ENCODE peak calls at places on chromosome 5, in six cellular contexts. Q is type B pancreatic cell, H is uterus, F is fibroblast of pulmonary artery, X is AG04450, I is kidney. E is an unnamed sample.

GRCh38 chr5:71872465-71872864 is 153.4 kb downstream of the CARTPT start:
- DNase-seq in Q (no peak), H (no peak), I (no peak), F (no peak), X (no peak), E (no peak)

GRCh38 chr5:82272957-82273356 is 5.2 kb downstream of the RPS23 start:
- DNase-seq in X (no peak), Q (no peak), I (peak), H (no peak), F (no peak), E (no peak)

GRCh38 chr5:40429258-40430111 is 250.2 kb upstream of the PTGER4 start:
- DNase-seq in Q (no peak), I (peak), F (peak), H (no peak), X (no peak), E (no peak)

GRCh38 chr5:67528953-67529352 is 332.4 kb upstream of the CD180 start:
- DNase-seq in H (no peak), I (no peak), Q (no peak), X (no peak), F (no peak), E (no peak)

GRCh38 chr5:37839441-37840035 is 303 bp downstream of the GDNF start:
- DNase-seq in X (no peak), H (peak), Q (peak), I (peak), F (peak), E (no peak)

GRCh38 chr5:179668404-179668803 is 12.4 kb downstream of the CBY3 start:
- DNase-seq in F (peak), I (no peak), H (no peak), X (no peak), Q (no peak), E (no peak)

GRCh38 chr5:68648944-68649874 is 433.7 kb downstream of the PIK3R1 start:
- DNase-seq in H (peak), X (no peak), I (no peak), F (no peak), Q (no peak), E (no peak)

GRCh38 chr5:100901851-100902341 is 1.2 kb downstream of the ST8SIA4 start:
- DNase-seq in X (no peak), I (no peak), F (peak), Q (no peak), H (peak), E (no peak)

GRCh38 chr5:78447775-78448424 is 87.5 kb downstream of the SCAMP1 start:
- DNase-seq in X (no peak), I (no peak), F (no peak), H (no peak), Q (no peak), E (no peak)

GRCh38 chr5:157912621-157913325 is 53.8 kb upstream of the CLINT1 start:
- DNase-seq in Q (peak), H (no peak), I (peak), X (no peak), F (no peak), E (no peak)

GRCh38 chr5:55582256-55582655 is 47.5 kb upstream of the PLPP1 start:
- DNase-seq in X (no peak), I (no peak), Q (no peak), F (no peak), H (no peak), E (no peak)

GRCh38 chr5:135880278-135880677 is 15.4 kb downstream of the IL9 start:
- DNase-seq in X (no peak), F (no peak), Q (no peak), I (no peak), H (no peak), E (no peak)
- TF ChIP-seq CTCF in X (peak), F (peak), Q (peak), I (no peak), H (no peak), E (no peak)

DNA sequence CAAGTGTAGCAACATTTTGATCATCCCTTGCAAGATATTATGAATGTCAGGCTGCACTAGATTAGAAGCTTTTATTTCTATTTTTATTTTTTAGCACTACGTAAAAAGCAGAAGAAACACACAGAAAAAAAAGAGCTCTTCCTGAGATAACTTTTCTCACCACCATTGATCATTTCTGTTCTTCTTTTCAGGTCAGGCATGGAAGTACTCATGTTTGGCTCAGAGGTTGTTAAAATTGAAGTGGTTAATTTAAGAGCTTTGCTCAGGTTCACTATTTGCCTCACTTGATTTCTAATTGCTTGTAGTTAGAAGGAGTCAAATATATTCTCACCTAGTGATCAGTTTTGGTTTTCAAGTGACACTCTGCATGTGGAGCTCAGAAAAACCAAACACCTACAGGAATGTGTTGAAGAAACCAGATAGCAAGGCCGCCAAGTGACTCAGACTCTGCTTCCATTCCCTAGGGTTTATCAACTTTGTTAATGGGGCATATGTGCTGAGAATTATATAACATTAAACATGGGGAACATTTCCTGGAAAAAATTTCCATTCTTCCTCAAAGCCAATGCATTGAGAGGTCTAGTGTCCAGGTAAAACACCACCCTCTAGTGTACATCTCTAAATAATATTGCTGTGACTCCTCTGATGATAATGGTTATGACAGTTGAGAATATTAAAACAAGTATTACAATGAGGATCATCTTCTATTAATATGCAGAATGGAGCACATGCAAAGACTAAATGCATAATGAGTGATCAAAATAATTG is 679.7 kb downstream of the CETN3 start:
- DNase-seq in I (no peak), H (no peak), F (no peak), X (no peak), Q (no peak), E (no peak)
- TF ChIP-seq CTCF in I (no peak), H (no peak), F (no peak), X (peak), Q (peak), E (peak)

DNA sequence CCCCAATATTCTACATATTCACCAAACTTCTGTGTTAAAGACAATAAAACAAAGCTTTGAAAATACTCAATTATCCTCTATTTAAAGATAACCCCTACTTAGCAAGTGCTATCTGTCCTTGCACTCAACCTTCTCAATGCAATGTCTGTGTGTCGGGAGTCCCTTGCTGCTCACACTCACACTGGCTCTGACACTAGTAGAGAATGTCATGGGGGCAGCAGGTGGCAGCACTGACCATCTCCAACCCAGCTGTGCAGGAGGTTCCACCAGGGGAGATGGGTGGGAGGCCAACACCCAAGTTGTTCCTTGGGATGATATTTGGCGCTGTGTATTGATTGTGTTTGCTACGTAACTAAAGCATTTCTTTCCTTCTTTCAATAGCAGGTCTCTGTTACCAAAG is 59.4 kb upstream of the SIMC1 start:
- DNase-seq in I (no peak), F (no peak), Q (no peak), H (no peak), X (no peak), E (no peak)
- TF ChIP-seq CTCF in I (no peak), F (no peak), Q (no peak), H (no peak), X (no peak), E (no peak)

GRCh38 chr5:12330381-12330780 is 426.1 kb upstream of the CTNND2 start:
- DNase-seq in Q (no peak), F (no peak), H (no peak), I (no peak), X (no peak), E (no peak)
- TF ChIP-seq CTCF in Q (no peak), F (no peak), H (no peak), I (no peak), X (no peak), E (no peak)

GRCh38 chr5:23330726-23331125 is 176.7 kb upstream of the PRDM9 start:
- DNase-seq in I (no peak), Q (no peak), H (no peak), F (peak), X (no peak), E (no peak)

DNA sequence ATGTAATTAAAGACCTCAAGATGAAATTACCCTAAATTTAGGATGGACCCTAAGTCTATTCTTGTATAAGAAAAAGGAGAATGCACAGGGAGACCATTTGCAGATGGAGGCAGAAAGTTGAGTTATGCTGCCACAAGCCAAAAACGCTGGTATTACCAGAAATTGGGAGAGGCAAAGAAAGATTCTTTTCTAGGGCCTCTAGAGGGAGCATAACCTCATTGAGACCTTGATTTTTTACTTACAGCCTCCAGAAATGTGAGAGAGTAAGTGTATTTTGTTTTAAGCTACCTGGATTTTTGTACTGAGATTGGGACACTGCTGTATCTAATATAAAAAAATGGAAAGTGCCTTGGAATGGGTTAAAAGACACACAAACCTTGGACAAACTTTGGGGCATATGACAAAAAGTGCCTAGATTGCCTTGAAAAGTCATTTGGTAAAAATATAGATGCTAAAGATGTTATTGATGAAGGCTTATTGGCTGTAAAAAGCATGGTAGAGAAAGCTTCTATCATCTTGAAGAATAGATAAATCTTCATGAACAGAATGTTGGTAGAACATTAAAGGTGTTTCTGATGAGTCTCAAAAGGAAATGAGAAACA is 174.7 kb upstream of the PRDM9 start:
- DNase-seq in H (no peak), Q (no peak), F (peak), I (no peak), X (no peak), E (no peak)
- TF ChIP-seq CTCF in H (no peak), Q (peak), F (peak), I (no peak), X (peak), E (peak)

GRCh38 chr5:10198021-10198420 is 51.7 kb downstream of the ATPSCKMT start:
- DNase-seq in I (no peak), X (no peak), F (no peak), Q (no peak), H (no peak), E (no peak)

GRCh38 chr5:10202089-10202753 is 47.5 kb downstream of the ATPSCKMT start:
- DNase-seq in Q (no peak), X (no peak), I (no peak), F (no peak), H (no peak), E (no peak)

GRCh38 chr5:10199700-10200099 is 50.0 kb downstream of the ATPSCKMT start:
- DNase-seq in I (no peak), Q (no peak), X (no peak), H (no peak), F (no peak), E (no peak)

GRCh38 chr5:10201223-10201868 is 48.3 kb downstream of the ATPSCKMT start:
- DNase-seq in F (peak), I (no peak), H (no peak), Q (no peak), X (no peak), E (no peak)
- TF ChIP-seq CTCF in F (peak), I (peak), H (no peak), Q (peak), X (peak), E (peak)

DNA sequence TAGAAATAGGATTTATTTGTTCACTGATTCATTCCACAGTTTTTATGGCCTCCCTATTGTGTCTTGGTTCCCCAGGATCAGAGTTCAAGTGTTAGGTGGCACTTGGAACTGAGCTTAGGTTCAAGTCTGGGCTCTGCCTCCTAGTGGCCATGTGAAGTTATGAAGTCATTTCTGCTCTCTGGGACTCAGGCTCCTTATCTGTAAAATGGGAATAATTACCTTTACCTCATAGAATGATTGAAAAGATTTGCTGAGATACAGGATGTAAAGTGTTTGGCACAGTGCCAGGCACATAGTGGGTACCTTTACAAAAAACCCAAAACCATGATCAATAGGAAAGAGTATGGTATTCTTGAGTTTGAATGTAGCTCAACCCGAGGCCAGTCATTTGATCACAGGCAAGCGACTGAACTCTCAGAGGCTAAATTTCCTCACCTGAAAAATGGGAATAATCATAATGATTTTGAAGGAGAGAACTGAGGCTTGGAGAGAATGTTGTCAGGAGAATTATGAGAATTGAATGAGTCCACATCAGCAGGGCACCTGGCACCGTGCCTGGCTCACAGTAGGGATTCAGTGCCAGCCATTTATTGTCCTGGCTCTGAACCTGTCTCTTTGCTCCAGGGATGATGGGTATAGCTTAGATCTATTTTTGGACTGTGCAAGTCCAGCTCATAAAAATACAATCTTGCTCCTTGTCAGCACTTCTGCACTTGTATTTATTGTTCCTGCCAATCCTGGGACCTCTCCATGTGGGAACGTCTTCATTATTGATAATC is 10.7 kb downstream of the NSG2 start:
- DNase-seq in Q (no peak), X (no peak), H (no peak), I (no peak), F (no peak), E (no peak)
- TF ChIP-seq CTCF in Q (peak), X (no peak), H (no peak), I (no peak), F (no peak), E (no peak)

DNA sequence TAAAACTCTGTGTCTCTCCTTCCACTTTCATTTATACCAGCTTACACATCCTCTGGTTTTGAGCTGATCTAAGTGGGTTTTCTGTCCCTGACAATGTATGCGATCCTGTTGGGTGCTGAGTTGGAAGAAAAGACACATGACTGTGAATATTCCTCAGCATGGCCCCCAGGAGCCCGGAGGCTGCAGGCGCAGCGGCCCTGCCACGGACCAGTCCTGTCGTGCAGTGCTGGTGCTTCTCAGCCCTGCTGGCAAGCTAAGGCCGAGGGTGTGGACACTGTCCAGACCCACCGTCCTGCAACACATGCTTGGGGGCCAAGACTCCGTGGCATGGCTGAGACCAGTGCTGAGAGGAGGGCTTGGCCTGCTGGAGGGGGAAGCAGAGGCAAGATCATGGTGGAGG is 328.9 kb upstream of the IRX2 start:
- DNase-seq in X (no peak), H (no peak), F (no peak), I (no peak), Q (no peak), E (no peak)
- TF ChIP-seq CTCF in X (no peak), H (no peak), F (no peak), I (no peak), Q (no peak), E (no peak)

DNA sequence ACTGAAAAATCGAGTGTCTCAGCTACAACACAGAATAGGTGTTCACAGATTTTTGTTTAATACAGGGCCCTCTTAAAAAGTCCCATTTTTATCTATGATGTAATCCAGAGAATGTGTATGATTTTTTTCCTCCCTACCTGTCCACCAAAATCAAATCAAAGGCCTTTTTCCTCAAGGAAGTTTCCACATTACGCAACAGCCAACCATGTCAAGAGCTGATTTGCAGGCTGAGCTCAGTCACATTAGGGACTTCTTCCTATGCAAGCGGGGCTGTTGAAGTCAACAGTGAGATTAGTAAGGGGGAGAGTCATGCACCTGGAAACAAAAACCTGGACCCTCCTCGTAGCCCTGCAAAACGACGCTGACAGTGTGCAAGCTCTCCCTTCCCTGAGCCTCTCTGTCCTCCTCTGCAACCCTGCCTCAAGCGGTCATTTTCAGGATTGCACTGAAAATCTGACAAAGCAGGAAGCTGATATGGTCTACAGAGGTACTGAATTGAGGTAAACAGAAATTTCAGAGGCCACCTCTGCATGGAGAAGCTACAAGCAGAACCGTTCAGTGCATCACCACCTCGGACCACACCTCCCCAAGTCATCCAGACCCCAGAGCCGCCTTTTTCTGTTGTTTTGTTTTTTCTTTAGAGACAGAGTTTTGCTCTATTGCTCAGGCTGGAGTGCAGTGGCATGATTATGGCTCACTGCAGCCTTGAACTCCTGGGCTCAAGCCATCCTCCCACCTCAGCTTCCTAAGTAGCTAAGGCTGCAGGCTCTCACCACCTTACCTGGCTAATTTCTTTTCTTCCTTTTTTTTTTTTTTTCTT is 13.7 kb upstream of the SFXN1 start:
- DNase-seq in I (no peak), Q (no peak), X (no peak), H (no peak), F (peak), E (no peak)
- TF ChIP-seq CTCF in I (peak), Q (peak), X (peak), H (peak), F (peak), E (peak)

GRCh38 chr5:74684900-74685851 is at the start of gene HEXB:
- DNase-seq in Q (peak), I (peak), X (no peak), F (peak), H (peak), E (peak)
- TF ChIP-seq CTCF in Q (peak), I (no peak), X (no peak), F (no peak), H (no peak), E (no peak)

E was measured in osteocyte.